ENCODE peak calls at places on chromosome 4, in four cellular contexts. G is heart left ventricle, C is GM12878, V is HepG2. T is an unnamed sample.

GRCh38 chr4:153151535-153152452 is 52.4 kb upstream of the TRIM2 start:
- DNase-seq in C (no peak), V (no peak), G (no peak), T (no peak)

GRCh38 chr4:177105526-177105925 is 204.1 kb upstream of the NEIL3 start:
- DNase-seq in G (no peak), C (no peak), V (no peak), T (no peak)

GRCh38 chr4:41320278-41320677 is 63.5 kb downstream of the UCHL1 start:
- DNase-seq in C (no peak), V (no peak), G (no peak), T (no peak)

GRCh38 chr4:185880571-185880970 is 68.6 kb upstream of the SORBS2 start:
- DNase-seq in C (no peak), V (peak), G (no peak), T (no peak)

GRCh38 chr4:176193126-176193525 is 2.3 kb downstream of the SPATA4 start:
- DNase-seq in V (no peak), G (no peak), C (no peak), T (no peak)

GRCh38 chr4:122901621-122902020 is 20.8 kb downstream of the NUDT6 start:
- DNase-seq in V (no peak), C (no peak), G (no peak), T (no peak)

GRCh38 chr4:159077702-159078495 is 25.0 kb upstream of the RAPGEF2 start:
- DNase-seq in G (no peak), C (peak), V (peak), T (peak)

GRCh38 chr4:37780444-37781133 is 45.9 kb upstream of the PGM2 start:
- DNase-seq in C (no peak), G (no peak), V (peak), T (no peak)

GRCh38 chr4:95178938-95179337 is 369.8 kb downstream of the UNC5C start:
- DNase-seq in C (no peak), V (no peak), G (no peak), T (no peak)

GRCh38 chr4:74033721-74034120 is 4.8 kb downstream of the CXCL3 start:
- DNase-seq in V (no peak), C (no peak), G (no peak), T (no peak)

GRCh38 chr4:113760852-113761681 is 471 bp downstream of the CAMK2D start:
- DNase-seq in V (peak), G (peak), C (no peak), T (peak)
- TF ChIP-seq POLR2A in V (no peak), G (peak), C (peak), T (no peak)

DNA sequence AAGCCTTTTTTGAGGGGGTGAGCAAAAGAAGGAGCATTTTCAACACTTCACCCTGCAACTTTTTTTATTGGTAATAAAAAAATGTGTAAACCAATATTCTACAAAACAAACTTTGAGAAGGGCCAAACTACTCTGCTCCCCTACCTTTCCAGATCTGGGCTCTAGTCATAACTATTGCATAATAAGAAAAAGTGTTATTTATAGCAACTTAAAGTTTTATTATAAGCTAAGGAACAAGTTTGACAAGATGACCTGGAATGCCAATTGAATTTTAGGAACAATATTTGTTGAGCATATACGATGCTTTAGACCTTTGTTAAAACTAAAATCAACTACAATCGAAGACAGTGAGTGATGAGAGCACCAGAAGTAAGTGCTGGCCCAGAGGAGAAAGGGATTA is 409.6 kb downstream of the IL15 start:
- DNase-seq in C (no peak), G (no peak), V (no peak), T (no peak)
- TF ChIP-seq POLR2A in C (no peak), G (no peak), V (no peak), T (no peak)

GRCh38 chr4:182917182-182918043 is at the start of gene DCTD:
- DNase-seq in C (no peak), V (peak), G (peak), T (peak)
- TF ChIP-seq POLR2A in C (peak), V (peak), G (peak), T (peak)

DNA sequence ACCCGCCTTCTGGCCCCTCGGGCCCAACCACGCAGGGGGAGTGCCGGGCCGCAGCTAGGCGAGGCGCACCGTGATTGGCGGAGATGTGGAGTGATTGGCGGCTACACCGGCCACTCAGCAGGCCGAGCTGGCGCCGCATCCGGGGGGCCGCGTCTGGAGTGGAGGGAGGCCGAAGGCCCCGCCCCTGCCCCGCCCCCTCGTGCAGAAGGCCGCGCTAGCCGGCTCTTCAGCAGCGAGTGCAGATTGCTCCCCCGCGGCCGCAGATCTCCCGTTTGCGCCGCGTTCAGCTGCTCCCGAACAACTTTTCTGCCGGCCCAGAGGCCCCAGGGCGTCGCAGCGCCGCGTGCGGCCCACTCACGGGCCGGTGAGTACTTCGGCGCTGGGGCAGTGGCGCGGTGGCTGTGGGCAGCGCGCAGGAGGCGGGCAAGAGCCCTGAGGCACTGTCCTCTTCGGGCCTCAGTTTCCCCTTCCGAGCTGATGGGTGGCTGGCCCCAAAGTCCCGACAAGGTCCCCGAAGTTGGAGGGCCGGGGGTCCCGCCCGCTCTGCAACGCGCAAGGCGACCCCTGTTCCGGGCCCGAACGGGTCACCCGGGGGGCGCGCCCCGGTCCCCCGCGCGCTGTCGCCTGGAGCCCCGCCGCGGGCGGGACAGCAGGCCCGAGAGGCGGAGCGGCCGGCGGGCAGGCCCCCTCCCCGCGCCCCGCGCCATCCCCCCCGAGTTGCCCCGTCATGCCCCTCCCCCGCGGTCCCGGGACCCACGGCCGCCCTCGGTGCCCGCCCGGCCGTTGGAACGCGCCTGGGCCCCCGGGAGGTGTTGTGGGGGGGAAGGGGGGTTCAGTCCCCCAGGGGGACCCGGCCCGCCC is at the start of gene WFS1:
- DNase-seq in V (peak), G (peak), C (peak), T (peak)
- TF ChIP-seq POLR2A in V (peak), G (peak), C (peak), T (no peak)

GRCh38 chr4:127917151-127917550 is 36.5 kb downstream of the PLK4 start:
- DNase-seq in V (no peak), C (no peak), G (no peak), T (no peak)

GRCh38 chr4:127920521-127920920 is 39.8 kb downstream of the PLK4 start:
- DNase-seq in C (no peak), G (no peak), V (no peak), T (no peak)

GRCh38 chr4:127916512-127916911 is 35.8 kb downstream of the PLK4 start:
- DNase-seq in C (no peak), V (no peak), G (no peak), T (no peak)

GRCh38 chr4:127922226-127922625 is 41.5 kb downstream of the PLK4 start:
- DNase-seq in G (no peak), V (no peak), C (no peak), T (no peak)
- TF ChIP-seq POLR2A in G (no peak), V (no peak), C (no peak), T (no peak)

GRCh38 chr4:99324361-99324760 is 3.2 kb upstream of the ADH1B start:
- DNase-seq in C (no peak), V (no peak), G (no peak), T (no peak)

GRCh38 chr4:99317354-99317753 is 3.8 kb downstream of the ADH1B start:
- DNase-seq in G (no peak), V (no peak), C (no peak), T (no peak)

GRCh38 chr4:99323761-99324160 is 2.6 kb upstream of the ADH1B start:
- DNase-seq in G (no peak), C (no peak), V (no peak), T (no peak)

GRCh38 chr4:99324978-99325377 is 3.8 kb upstream of the ADH1B start:
- DNase-seq in V (no peak), C (no peak), G (peak), T (no peak)

GRCh38 chr4:99321241-99322191 is at the start of gene ADH1B:
- DNase-seq in C (no peak), G (no peak), V (no peak), T (no peak)
- TF ChIP-seq POLR2A in C (no peak), G (no peak), V (no peak), T (no peak)

DNA sequence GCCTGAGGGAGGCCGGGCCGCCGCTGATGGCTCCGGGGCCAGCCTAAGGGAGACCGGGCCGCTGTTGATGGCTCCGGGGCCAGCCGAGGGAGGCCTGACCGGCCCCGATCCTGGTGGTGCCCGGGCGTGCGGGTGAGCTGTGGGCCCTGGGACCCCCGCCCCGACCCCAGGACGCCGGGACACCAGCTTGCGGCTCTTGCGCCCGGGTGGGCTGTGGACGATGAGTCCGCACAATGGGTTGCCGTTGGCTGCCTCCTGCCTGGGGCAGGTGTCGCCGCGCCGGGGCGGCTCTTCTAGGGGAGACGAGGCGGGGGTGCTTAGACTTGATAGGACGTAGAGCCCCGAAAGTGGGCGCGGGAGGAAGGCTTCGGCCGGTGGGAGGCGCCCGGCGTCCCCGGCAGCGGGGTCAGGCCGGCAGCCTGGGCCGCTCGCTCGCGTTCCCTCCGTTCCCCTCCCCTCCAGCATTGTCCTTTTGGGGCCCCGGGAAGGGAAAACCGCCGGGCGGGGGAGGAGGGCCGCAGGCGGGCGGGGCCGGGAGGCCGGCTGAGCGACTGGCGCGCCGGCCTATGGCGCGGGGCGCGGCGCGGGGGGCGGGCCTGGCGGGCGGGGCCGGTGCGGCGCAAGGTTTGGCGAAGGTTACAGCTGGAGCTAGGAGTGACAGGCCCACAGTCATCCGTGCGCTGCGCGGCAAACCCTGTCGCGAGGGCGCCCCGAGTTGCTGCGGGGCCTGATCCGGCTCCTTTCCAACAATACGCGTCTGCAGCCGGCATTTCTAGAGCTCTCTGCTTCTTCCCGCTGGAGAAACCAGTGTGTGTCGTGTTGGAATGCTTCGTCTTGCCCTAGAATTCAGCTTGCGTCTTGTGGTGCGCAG is 819 bp downstream of the KIAA0232 start:
- DNase-seq in G (peak), C (peak), V (peak), T (peak)
- TF ChIP-seq POLR2A in G (peak), C (peak), V (peak), T (peak)

T was measured in erythroblast.